ENCODE peak calls at places on chromosomes 1 and 21, in eight cellular contexts. H is IMR-90, X is sigmoid colon, C is heart left ventricle, K is prostate gland, L is astrocyte of the spinal cord, W is aorta, Q is mammary epithelial cell. F is an unnamed sample.

GRCh38 chr1:111923766-111924165 is 65.7 kb downstream of the KCND3 start:
- DNase-seq in K (no peak), L (no peak), Q (no peak), C (no peak), W (no peak), H (no peak), X (peak), F (no peak)

GRCh38 chr1:204084247-204084772 is 11.4 kb downstream of the SOX13 start:
- DNase-seq in W (no peak), C (no peak), X (peak), L (no peak), Q (no peak), H (no peak), K (peak), F (peak)

GRCh38 chr1:200362421-200362820 is 47.4 kb downstream of the ZNF281 start:
- DNase-seq in W (no peak), X (no peak), Q (no peak), K (no peak), C (no peak), H (no peak), L (no peak), F (no peak)

GRCh38 chr1:41919131-41919530 is 409 bp upstream of the HIVEP3 start:
- DNase-seq in W (no peak), Q (no peak), K (no peak), H (no peak), X (no peak), L (no peak), C (no peak), F (no peak)

GRCh38 chr1:21921100-21921875 is 15.8 kb downstream of the HSPG2 start:
- DNase-seq in W (peak), K (no peak), X (peak), H (no peak), Q (no peak), C (peak), L (no peak), F (no peak)

GRCh38 chr1:19070197-19070651 is 113.7 kb upstream of the IFFO2 start:
- DNase-seq in L (no peak), K (no peak), Q (no peak), C (no peak), H (no peak), X (no peak), W (no peak), F (peak)

GRCh38 chr1:117060441-117061317 is 553 bp downstream of the TTF2 start:
- DNase-seq in X (no peak), C (no peak), K (peak), Q (peak), W (peak), H (peak), L (peak), F (peak)

GRCh38 chr1:211036701-211037494 is 97.0 kb downstream of the KCNH1 start:
- DNase-seq in Q (peak), L (peak), X (no peak), H (peak), W (no peak), C (no peak), K (no peak), F (no peak)

GRCh38 chr21:33158654-33159053 is 71.1 kb upstream of the IFNAR2 start:
- DNase-seq in H (no peak), C (no peak), X (no peak), Q (no peak), K (no peak), W (no peak), L (no peak), F (no peak)

GRCh38 chr1:218701131-218701530 is 356.0 kb downstream of the TGFB2 start:
- DNase-seq in H (peak), K (no peak), Q (no peak), W (no peak), C (no peak), X (no peak), L (no peak), F (no peak)

GRCh38 chr1:232744847-232745246 is 60.4 kb upstream of the MAP10 start:
- DNase-seq in X (no peak), L (no peak), H (no peak), K (no peak), C (no peak), W (no peak), Q (no peak), F (no peak)

GRCh38 chr1:166479052-166479631 is 312.3 kb upstream of the FAM78B start:
- DNase-seq in X (no peak), C (peak), L (peak), H (peak), W (no peak), Q (peak), K (peak), F (peak)

GRCh38 chr1:27906764-27907163 is 28.0 kb upstream of the SMPDL3B start:
- DNase-seq in L (no peak), K (no peak), X (no peak), Q (no peak), C (no peak), H (no peak), W (no peak), F (no peak)

GRCh38 chr21:15121655-15122120 is 56.9 kb upstream of the NRIP1 start:
- DNase-seq in W (no peak), H (peak), L (peak), X (no peak), Q (peak), C (peak), K (no peak), F (peak)

GRCh38 chr1:85656256-85656655 is 52.0 kb downstream of the ZNHIT6 start:
- DNase-seq in X (no peak), C (no peak), Q (no peak), K (no peak), W (no peak), H (peak), L (peak), F (no peak)

GRCh38 chr1:238318294-238318908 is 427.7 kb upstream of the ZP4 start:
- DNase-seq in K (no peak), Q (no peak), H (no peak), C (no peak), W (no peak), L (no peak), X (no peak), F (no peak)

GRCh38 chr1:147539122-147539575 is 2.2 kb upstream of the BCL9 start:
- DNase-seq in X (peak), Q (peak), H (peak), L (peak), K (no peak), W (no peak), C (no peak), F (peak)

GRCh38 chr1:11731719-11732283 is 4.1 kb upstream of the AGTRAP start:
- DNase-seq in K (peak), X (peak), C (peak), L (peak), Q (peak), W (peak), H (peak), F (peak)

GRCh38 chr1:88061106-88061829 is 622.8 kb upstream of the PKN2 start:
- DNase-seq in H (peak), L (peak), K (peak), Q (peak), W (peak), X (peak), C (peak), F (no peak)

GRCh38 chr1:192735298-192735697 is 73.5 kb upstream of the RGS2 start:
- DNase-seq in K (no peak), Q (no peak), X (no peak), W (no peak), H (no peak), L (no peak), C (no peak), F (no peak)

GRCh38 chr1:32859915-32860314 is 10.8 kb downstream of the FNDC5 start:
- DNase-seq in X (no peak), H (no peak), Q (no peak), W (no peak), K (no peak), C (no peak), L (no peak), F (no peak)

GRCh38 chr21:44418876-44419230 is 36.5 kb upstream of the LRRC3 start:
- DNase-seq in Q (no peak), W (no peak), K (no peak), L (no peak), C (no peak), H (no peak), X (peak), F (no peak)

GRCh38 chr1:152397474-152397873 is 16.6 kb downstream of the CRNN start:
- DNase-seq in H (no peak), X (no peak), L (no peak), Q (no peak), C (no peak), W (no peak), K (no peak), F (no peak)

GRCh38 chr1:181743878-181744312 is 260.6 kb downstream of the CACNA1E start:
- DNase-seq in L (no peak), W (peak), K (no peak), Q (no peak), H (no peak), C (no peak), X (no peak), F (peak)

GRCh38 chr1:67339623-67340343 is 32.1 kb downstream of the IL12RB2 start:
- DNase-seq in C (no peak), K (no peak), L (peak), X (no peak), W (no peak), H (peak), Q (peak), F (no peak)

GRCh38 chr1:203338335-203339036 is 12.4 kb downstream of the FMOD start:
- DNase-seq in H (peak), Q (peak), C (peak), W (peak), K (peak), X (peak), L (peak), F (peak)

GRCh38 chr1:194004146-194004545 is 817.7 kb upstream of the B3GALT2 start:
- DNase-seq in H (no peak), Q (no peak), C (no peak), W (no peak), X (no peak), L (peak), K (no peak), F (no peak)
- H3K4me3 ChIP-seq in H (no peak), Q (no peak), C (no peak), W (no peak), X (no peak), L (no peak), K (no peak), F (no peak)

DNA sequence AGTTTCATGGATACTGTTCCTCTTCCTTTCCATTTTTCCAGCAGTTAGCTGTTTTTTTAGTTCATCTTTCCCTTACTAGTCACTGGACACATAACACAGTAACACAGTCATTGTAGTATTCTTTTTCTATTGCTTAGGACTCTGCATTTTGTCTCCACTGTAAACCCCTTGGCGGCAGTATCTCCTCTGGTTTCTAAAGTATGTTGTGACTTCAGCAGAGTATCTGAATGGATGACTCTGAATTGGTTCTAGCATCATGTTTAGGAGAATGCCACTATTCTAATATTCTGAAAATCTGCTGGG is 2.2 kb downstream of the CDC7 start:
- DNase-seq in X (no peak), H (peak), K (no peak), L (peak), C (no peak), Q (no peak), W (no peak), F (no peak)
- H3K4me3 ChIP-seq in X (no peak), H (no peak), K (no peak), L (no peak), C (no peak), Q (no peak), W (no peak), F (no peak)

GRCh38 chr1:196650403-196650802 is 1.4 kb upstream of the CFH start:
- DNase-seq in H (no peak), K (no peak), X (no peak), Q (no peak), W (peak), L (no peak), C (no peak), F (no peak)

GRCh38 chr1:196651079-196651478 is 764 bp upstream of the CFH start:
- DNase-seq in X (no peak), H (no peak), C (no peak), K (no peak), L (no peak), Q (no peak), W (no peak), F (no peak)

GRCh38 chr1:196649990-196650389 is 1.9 kb upstream of the CFH start:
- DNase-seq in W (no peak), H (no peak), X (no peak), K (no peak), Q (no peak), L (no peak), C (no peak), F (no peak)

GRCh38 chr1:196654271-196654670 is 2.4 kb downstream of the CFH start:
- DNase-seq in C (no peak), L (no peak), W (no peak), K (no peak), X (no peak), Q (no peak), H (no peak), F (no peak)

DNA sequence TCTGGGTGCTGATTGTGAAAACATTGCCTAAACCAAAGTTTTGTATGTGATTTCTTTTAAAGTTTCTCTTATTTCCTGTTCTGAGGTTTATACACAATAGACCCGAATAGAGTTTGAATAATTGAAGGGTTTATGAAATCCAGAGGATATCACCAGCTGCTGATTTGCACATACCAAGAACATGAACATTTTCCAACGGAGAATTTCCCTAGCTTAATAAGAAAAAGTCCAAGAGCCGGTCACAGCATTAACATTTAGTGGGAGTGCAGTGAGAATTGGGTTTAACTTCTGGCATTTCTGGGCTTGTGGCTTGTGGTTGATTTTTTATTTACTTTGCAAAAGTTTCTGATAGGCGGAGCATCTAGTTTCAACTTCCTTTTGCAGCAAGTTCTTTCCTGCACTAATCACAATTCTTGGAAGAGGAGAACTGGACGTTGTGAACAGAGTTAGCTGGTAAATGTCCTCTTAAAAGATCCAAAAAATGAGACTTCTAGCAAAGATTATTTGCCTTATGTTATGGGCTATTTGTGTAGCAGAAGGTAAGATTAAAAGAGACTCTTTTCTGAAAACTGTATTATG is at the start of gene CFH:
- DNase-seq in Q (peak), X (no peak), L (peak), K (no peak), H (peak), C (no peak), W (no peak), F (no peak)
- H3K4me3 ChIP-seq in Q (peak), X (no peak), L (peak), K (no peak), H (peak), C (peak), W (peak), F (no peak)

GRCh38 chr1:98211271-98211840 is 290.5 kb upstream of the DPYD start:
- DNase-seq in Q (no peak), X (no peak), W (no peak), H (no peak), L (no peak), K (no peak), C (no peak), F (no peak)
- H3K4me3 ChIP-seq in Q (no peak), X (no peak), W (no peak), H (no peak), L (peak), K (no peak), C (no peak), F (no peak)

GRCh38 chr1:207821464-207822045 is 69.7 kb downstream of the CD46 start:
- DNase-seq in Q (no peak), K (no peak), L (no peak), W (no peak), C (no peak), H (no peak), X (peak), F (no peak)

GRCh38 chr1:207818971-207819451 is 67.2 kb downstream of the CD46 start:
- DNase-seq in Q (no peak), X (peak), W (no peak), C (no peak), K (no peak), L (peak), H (peak), F (no peak)

GRCh38 chr1:207822124-207822601 is 70.3 kb downstream of the CD46 start:
- DNase-seq in X (peak), W (no peak), C (no peak), L (no peak), H (no peak), K (no peak), Q (no peak), F (no peak)

GRCh38 chr1:207822602-207823451 is 71.0 kb downstream of the CD46 start:
- DNase-seq in L (no peak), Q (no peak), X (peak), W (peak), C (peak), K (peak), H (peak), F (peak)

DNA sequence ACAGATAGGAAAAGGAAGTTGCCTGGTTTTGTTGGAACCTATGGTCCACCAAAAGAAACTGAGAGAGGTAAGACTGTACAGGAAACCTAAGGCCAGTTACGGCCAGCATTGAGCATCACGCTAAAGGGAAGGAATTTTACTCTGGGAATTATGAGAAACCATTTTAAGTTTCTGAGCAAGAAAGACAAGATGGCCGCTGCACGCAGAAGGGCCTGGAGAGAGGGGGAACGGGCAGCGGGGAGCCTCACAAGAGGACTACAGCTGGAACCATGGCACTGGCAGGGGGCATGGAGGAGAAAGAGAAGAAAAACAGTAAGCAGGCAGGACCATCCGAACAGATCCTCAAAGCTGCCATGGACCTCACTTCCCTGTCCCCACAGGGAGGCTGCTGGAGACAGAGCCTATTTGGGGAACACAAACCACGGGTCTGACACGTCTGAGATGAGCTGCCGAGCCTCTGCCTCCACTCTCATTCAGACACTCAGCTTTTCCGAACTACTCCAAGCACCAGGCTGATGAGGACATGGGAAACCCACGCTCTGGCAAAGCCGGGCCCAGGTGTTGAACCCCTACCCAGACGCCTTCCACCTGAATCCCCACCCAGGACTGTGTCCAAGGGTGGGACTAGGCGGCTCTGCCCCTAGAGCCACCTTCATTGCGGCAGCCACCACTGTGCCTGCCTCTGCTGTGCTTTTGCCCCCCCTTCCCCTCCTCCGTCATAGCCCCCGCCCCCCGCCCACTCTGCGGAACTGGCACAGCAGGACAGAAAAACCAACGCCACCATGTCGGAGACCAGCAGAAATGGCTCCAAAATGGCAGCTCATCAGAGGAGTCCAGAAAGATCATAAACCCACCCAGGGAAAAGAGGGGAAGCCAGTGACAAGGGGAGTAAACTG is 69.0 kb downstream of the CD46 start:
- DNase-seq in H (no peak), C (no peak), L (no peak), Q (no peak), K (no peak), X (peak), W (no peak), F (no peak)
- H3K4me3 ChIP-seq in H (no peak), C (peak), L (no peak), Q (no peak), K (peak), X (peak), W (peak), F (peak)

GRCh38 chr1:71087713-71088112 is 6.9 kb upstream of the ZRANB2 start:
- DNase-seq in X (no peak), C (no peak), H (no peak), Q (no peak), K (no peak), L (no peak), W (no peak), F (no peak)

GRCh38 chr1:71087060-71087459 is 6.2 kb upstream of the ZRANB2 start:
- DNase-seq in K (no peak), Q (no peak), C (no peak), X (no peak), W (no peak), L (no peak), H (no peak), F (no peak)

GRCh38 chr1:71088645-71089287 is 7.9 kb upstream of the ZRANB2 start:
- DNase-seq in H (no peak), K (no peak), W (no peak), Q (no peak), L (no peak), X (no peak), C (no peak), F (no peak)

GRCh38 chr1:71086331-71086730 is 5.5 kb upstream of the ZRANB2 start:
- DNase-seq in H (peak), L (peak), W (no peak), K (no peak), C (no peak), X (no peak), Q (peak), F (no peak)

DNA sequence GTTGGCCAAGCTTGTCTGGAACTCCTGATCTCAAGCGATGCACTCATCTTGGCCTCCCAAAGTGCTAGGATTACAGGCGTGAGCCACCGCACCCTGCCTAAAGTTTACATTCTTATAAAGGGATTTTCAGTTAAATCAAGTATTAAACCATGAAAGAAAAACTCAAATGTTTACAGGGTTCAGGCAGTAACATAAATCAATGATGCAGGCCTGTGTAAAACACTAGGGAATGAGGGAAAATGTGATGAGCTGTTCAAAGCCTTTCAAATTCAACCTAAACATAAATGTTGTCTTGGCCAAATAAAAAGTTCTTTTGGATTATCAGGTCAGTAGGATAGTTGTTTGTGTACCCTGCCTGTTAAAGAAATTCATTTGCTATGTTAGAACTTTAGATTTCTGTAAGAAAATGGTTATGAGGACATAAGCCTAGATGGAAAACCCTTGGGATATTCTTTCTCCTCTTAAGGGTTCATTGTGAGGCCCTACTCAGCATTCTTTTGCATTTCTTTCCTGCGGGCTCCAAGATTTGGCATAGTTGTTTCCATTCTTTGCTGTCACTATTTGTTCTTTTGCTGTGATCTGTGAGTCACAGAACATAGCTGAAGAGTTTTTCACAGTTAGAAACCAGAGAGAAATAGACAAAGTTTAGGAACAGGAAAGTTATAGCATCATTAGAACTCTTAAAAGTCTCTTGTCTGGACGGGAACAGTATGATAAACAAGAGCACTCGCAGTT is 8.9 kb upstream of the ZRANB2 start:
- DNase-seq in W (no peak), X (no peak), L (peak), Q (peak), H (peak), K (no peak), C (no peak), F (no peak)
- H3K4me3 ChIP-seq in W (no peak), X (no peak), L (no peak), Q (no peak), H (peak), K (no peak), C (no peak), F (no peak)

F was measured in lung.